ENCODE peak calls at places on chromosomes 3 and 15, in seven cellular contexts. S is epithelial cell of proximal tubule; M is DMS153; N is AG08395; D is ACHN; J is stimulated activated CD8-positive, alpha-beta memory T cell treated with anti-CD3 and anti-CD28 coated beads, Interleukin-7, amount 100 ng/mL, for 24 hours; Y is amniotic epithelial cell. K is an unnamed sample.

GRCh38 chr15:26807517-26808427 is 34.9 kb upstream of the GABRB3 start:
- DNase-seq in J (no peak), N (no peak), Y (no peak), S (no peak), M (no peak), D (no peak), K (no peak)

GRCh38 chr3:42066516-42067181 is 24.5 kb upstream of the TRAK1 start:
- DNase-seq in M (peak), N (peak), Y (peak), D (no peak), J (no peak), S (no peak), K (no peak)

GRCh38 chr3:31615071-31615875 is 82.5 kb downstream of the STT3B start:
- DNase-seq in N (no peak), Y (no peak), M (no peak), J (no peak), D (no peak), S (no peak), K (no peak)

GRCh38 chr3:135097276-135097946 is 302.4 kb downstream of the EPHB1 start:
- DNase-seq in N (no peak), Y (no peak), J (no peak), M (no peak), D (no peak), S (no peak), K (no peak)

GRCh38 chr3:10907262-10907661 is 85.3 kb upstream of the SLC6A1 start:
- DNase-seq in N (no peak), D (peak), S (no peak), Y (no peak), J (no peak), M (no peak), K (no peak)

GRCh38 chr3:117074833-117075232 is 365.3 kb downstream of the TUSC7 start:
- DNase-seq in M (no peak), D (peak), N (no peak), Y (no peak), J (no peak), S (peak), K (peak)

GRCh38 chr15:79015416-79015815 is 70.6 kb upstream of the CTSH start:
- DNase-seq in Y (no peak), M (no peak), J (no peak), D (no peak), S (no peak), N (no peak), K (no peak)

GRCh38 chr3:136667081-136667480 is 85.1 kb downstream of the STAG1 start:
- DNase-seq in Y (peak), D (no peak), S (no peak), M (no peak), J (no peak), N (no peak), K (no peak)

GRCh38 chr3:126407412-126408044 is 12.8 kb downstream of the CFAP100 start:
- DNase-seq in Y (no peak), D (no peak), M (no peak), J (no peak), N (no peak), S (no peak), K (no peak)

GRCh38 chr3:175082631-175083030 is 223.5 kb downstream of the NAALADL2 start:
- DNase-seq in Y (no peak), J (no peak), S (no peak), N (no peak), M (no peak), D (no peak), K (no peak)

GRCh38 chr3:182671942-182672341 is 121.4 kb upstream of the ATP11B start:
- DNase-seq in M (no peak), N (peak), S (no peak), D (no peak), Y (peak), J (no peak), K (no peak)

GRCh38 chr3:188294823-188295487 is 141.0 kb downstream of the LPP start:
- DNase-seq in D (peak), S (peak), N (peak), J (no peak), Y (peak), M (peak), K (peak)

GRCh38 chr3:38121832-38122461 is 15.0 kb downstream of the ACAA1 start:
- DNase-seq in D (no peak), M (no peak), N (no peak), S (no peak), J (no peak), Y (no peak), K (no peak)

GRCh38 chr3:17632401-17633100 is 109.9 kb downstream of the TBC1D5 start:
- DNase-seq in Y (peak), S (no peak), D (peak), J (no peak), N (peak), M (no peak), K (no peak)

GRCh38 chr3:126951561-126951960 is 31.4 kb upstream of the PLXNA1 start:
- DNase-seq in S (no peak), M (no peak), N (no peak), J (no peak), Y (no peak), D (no peak), K (no peak)

GRCh38 chr3:116140100-116140689 is 305.1 kb downstream of the LSAMP start:
- DNase-seq in D (peak), J (no peak), Y (peak), N (peak), S (no peak), M (peak), K (peak)

GRCh38 chr3:133328373-133328772 is 71.5 kb upstream of the BFSP2 start:
- DNase-seq in S (no peak), N (no peak), Y (no peak), D (no peak), M (no peak), J (no peak), K (no peak)

GRCh38 chr3:174821477-174821876 is 37.7 kb upstream of the NAALADL2 start:
- DNase-seq in Y (peak), M (no peak), D (no peak), N (no peak), S (no peak), J (no peak), K (no peak)

GRCh38 chr3:45210308-45211038 is 15.6 kb downstream of the TMEM158 start:
- DNase-seq in M (no peak), Y (peak), N (peak), J (peak), D (peak), S (no peak), K (peak)

GRCh38 chr3:57518276-57518914 is 25.7 kb downstream of the DNAH12 start:
- DNase-seq in S (no peak), M (no peak), N (no peak), D (no peak), Y (peak), J (no peak), K (peak)

GRCh38 chr15:89860851-89861360 is 32.9 kb downstream of the AP3S2 start:
- DNase-seq in D (no peak), N (no peak), J (no peak), Y (no peak), S (no peak), M (no peak), K (no peak)

GRCh38 chr3:29286841-29287240 is 6.0 kb downstream of the RBMS3 start:
- DNase-seq in N (no peak), D (no peak), J (no peak), M (no peak), Y (no peak), S (no peak), K (no peak)

GRCh38 chr15:101293122-101293521 is 1.9 kb downstream of the SNRPA1 start:
- DNase-seq in S (no peak), D (no peak), Y (no peak), J (no peak), N (no peak), M (no peak), K (no peak)

GRCh38 chr15:101495334-101496197 is 6.1 kb upstream of the PCSK6 start:
- DNase-seq in J (no peak), D (no peak), Y (no peak), S (no peak), M (no peak), N (no peak), K (no peak)

GRCh38 chr3:196219194-196219969 is 3.0 kb downstream of the SLC51A start:
- DNase-seq in S (no peak), M (peak), Y (peak), D (no peak), N (peak), J (no peak), K (peak)

GRCh38 chr3:122356402-122356801 is 26.6 kb downstream of the MIX23 start:
- DNase-seq in N (peak), M (peak), J (no peak), Y (peak), D (peak), S (no peak), K (peak)

GRCh38 chr3:66386925-66387650 is 113.7 kb downstream of the LRIG1 start:
- DNase-seq in D (no peak), M (no peak), Y (no peak), S (no peak), J (no peak), N (no peak), K (no peak)

K was measured in kidney glomerular epithelial cell.